ENCODE peak calls at places on chromosomes 13 and 19, in seven cellular contexts. One of them, this sample, is unnamed.

GRCh38 chr13:23599083-23599925 is 29.1 kb downstream of the TNFRSF19 start:
- DNase-seq in iPS-NIHi11: peak
- DNase-seq in pulmonary artery endothelial cell: no peak
- DNase-seq in HCT116: no peak
- DNase-seq in stimulated activated naive B cell treated with anti-CD40 and anti-IgM and Interleukin-4, amounts not matched to agents 10 μg/mL and 1 μg/mL and 100 μg/mL, for 72 hours: no peak
- DNase-seq in kidney glomerular epithelial cell: peak
- DNase-seq in EL: peak
- DNase-seq in this sample: no peak

GRCh38 chr13:20121154-20121515 is 39.7 kb downstream of the GJA3 start:
- DNase-seq in kidney glomerular epithelial cell: no peak
- DNase-seq in HCT116: no peak
- DNase-seq in stimulated activated naive B cell treated with anti-CD40 and anti-IgM and Interleukin-4, amounts not matched to agents 10 μg/mL and 1 μg/mL and 100 μg/mL, for 72 hours: no peak
- DNase-seq in iPS-NIHi11: no peak
- DNase-seq in EL: no peak
- DNase-seq in pulmonary artery endothelial cell: no peak
- DNase-seq in this sample: no peak

GRCh38 chr13:58906329-58907007 is 1257.3 kb downstream of the DIAPH3 start:
- DNase-seq in EL: no peak
- DNase-seq in iPS-NIHi11: no peak
- DNase-seq in kidney glomerular epithelial cell: no peak
- DNase-seq in stimulated activated naive B cell treated with anti-CD40 and anti-IgM and Interleukin-4, amounts not matched to agents 10 μg/mL and 1 μg/mL and 100 μg/mL, for 72 hours: no peak
- DNase-seq in pulmonary artery endothelial cell: no peak
- DNase-seq in HCT116: no peak
- DNase-seq in this sample: no peak

GRCh38 chr19:53103141-53103902 is at the start of gene ZNF160:
- DNase-seq in stimulated activated naive B cell treated with anti-CD40 and anti-IgM and Interleukin-4, amounts not matched to agents 10 μg/mL and 1 μg/mL and 100 μg/mL, for 72 hours: peak
- DNase-seq in kidney glomerular epithelial cell: peak
- DNase-seq in EL: peak
- DNase-seq in pulmonary artery endothelial cell: peak
- DNase-seq in HCT116: peak
- DNase-seq in iPS-NIHi11: peak
- DNase-seq in this sample: peak

GRCh38 chr13:33611016-33611805 is 206.7 kb upstream of the RFC3 start:
- DNase-seq in kidney glomerular epithelial cell: peak
- DNase-seq in stimulated activated naive B cell treated with anti-CD40 and anti-IgM and Interleukin-4, amounts not matched to agents 10 μg/mL and 1 μg/mL and 100 μg/mL, for 72 hours: no peak
- DNase-seq in EL: no peak
- DNase-seq in HCT116: no peak
- DNase-seq in pulmonary artery endothelial cell: peak
- DNase-seq in iPS-NIHi11: peak
- DNase-seq in this sample: peak

GRCh38 chr13:80132741-80133601 is 208.0 kb downstream of the SPRY2 start:
- DNase-seq in iPS-NIHi11: peak
- DNase-seq in stimulated activated naive B cell treated with anti-CD40 and anti-IgM and Interleukin-4, amounts not matched to agents 10 μg/mL and 1 μg/mL and 100 μg/mL, for 72 hours: no peak
- DNase-seq in HCT116: no peak
- DNase-seq in pulmonary artery endothelial cell: peak
- DNase-seq in EL: peak
- DNase-seq in kidney glomerular epithelial cell: peak
- DNase-seq in this sample: peak

GRCh38 chr13:93146584-93147292 is 79.9 kb upstream of the GPC6 start:
- DNase-seq in iPS-NIHi11: no peak
- DNase-seq in pulmonary artery endothelial cell: no peak
- DNase-seq in EL: peak
- DNase-seq in kidney glomerular epithelial cell: peak
- DNase-seq in HCT116: no peak
- DNase-seq in stimulated activated naive B cell treated with anti-CD40 and anti-IgM and Interleukin-4, amounts not matched to agents 10 μg/mL and 1 μg/mL and 100 μg/mL, for 72 hours: no peak
- DNase-seq in this sample: no peak

GRCh38 chr13:28316841-28317240 is 178.1 kb downstream of the FLT1 start:
- DNase-seq in pulmonary artery endothelial cell: no peak
- DNase-seq in iPS-NIHi11: no peak
- DNase-seq in stimulated activated naive B cell treated with anti-CD40 and anti-IgM and Interleukin-4, amounts not matched to agents 10 μg/mL and 1 μg/mL and 100 μg/mL, for 72 hours: peak
- DNase-seq in EL: no peak
- DNase-seq in kidney glomerular epithelial cell: no peak
- DNase-seq in HCT116: no peak
- DNase-seq in this sample: no peak

GRCh38 chr13:84609716-84610115 is 727.4 kb upstream of the SLITRK1 start:
- DNase-seq in HCT116: no peak
- DNase-seq in pulmonary artery endothelial cell: no peak
- DNase-seq in EL: peak
- DNase-seq in kidney glomerular epithelial cell: peak
- DNase-seq in iPS-NIHi11: no peak
- DNase-seq in stimulated activated naive B cell treated with anti-CD40 and anti-IgM and Interleukin-4, amounts not matched to agents 10 μg/mL and 1 μg/mL and 100 μg/mL, for 72 hours: no peak
- DNase-seq in this sample: no peak

GRCh38 chr19:47699360-47699917 is 13.8 kb upstream of the EHD2 start:
- DNase-seq in iPS-NIHi11: peak
- DNase-seq in kidney glomerular epithelial cell: peak
- DNase-seq in pulmonary artery endothelial cell: no peak
- DNase-seq in HCT116: no peak
- DNase-seq in stimulated activated naive B cell treated with anti-CD40 and anti-IgM and Interleukin-4, amounts not matched to agents 10 μg/mL and 1 μg/mL and 100 μg/mL, for 72 hours: peak
- DNase-seq in EL: peak
- DNase-seq in this sample: no peak

GRCh38 chr13:74629985-74630384 is 495.8 kb upstream of the KLF12 start:
- DNase-seq in iPS-NIHi11: no peak
- DNase-seq in HCT116: no peak
- DNase-seq in kidney glomerular epithelial cell: no peak
- DNase-seq in stimulated activated naive B cell treated with anti-CD40 and anti-IgM and Interleukin-4, amounts not matched to agents 10 μg/mL and 1 μg/mL and 100 μg/mL, for 72 hours: no peak
- DNase-seq in EL: no peak
- DNase-seq in pulmonary artery endothelial cell: no peak
- DNase-seq in this sample: no peak

GRCh38 chr19:13098291-13099072 is 4.2 kb downstream of the LYL1 start:
- DNase-seq in EL: peak
- DNase-seq in HCT116: no peak
- DNase-seq in kidney glomerular epithelial cell: no peak
- DNase-seq in stimulated activated naive B cell treated with anti-CD40 and anti-IgM and Interleukin-4, amounts not matched to agents 10 μg/mL and 1 μg/mL and 100 μg/mL, for 72 hours: peak
- DNase-seq in pulmonary artery endothelial cell: no peak
- DNase-seq in iPS-NIHi11: no peak
- DNase-seq in this sample: no peak

GRCh38 chr13:100671389-100672182 is 3.0 kb downstream of the TMTC4 start:
- DNase-seq in kidney glomerular epithelial cell: no peak
- DNase-seq in stimulated activated naive B cell treated with anti-CD40 and anti-IgM and Interleukin-4, amounts not matched to agents 10 μg/mL and 1 μg/mL and 100 μg/mL, for 72 hours: no peak
- DNase-seq in pulmonary artery endothelial cell: no peak
- DNase-seq in iPS-NIHi11: no peak
- DNase-seq in EL: no peak
- DNase-seq in HCT116: no peak
- DNase-seq in this sample: no peak

GRCh38 chr19:18416778-18417249 is 2.4 kb upstream of the SSBP4 start:
- DNase-seq in EL: peak
- DNase-seq in HCT116: no peak
- DNase-seq in kidney glomerular epithelial cell: peak
- DNase-seq in pulmonary artery endothelial cell: no peak
- DNase-seq in stimulated activated naive B cell treated with anti-CD40 and anti-IgM and Interleukin-4, amounts not matched to agents 10 μg/mL and 1 μg/mL and 100 μg/mL, for 72 hours: no peak
- DNase-seq in iPS-NIHi11: peak
- DNase-seq in this sample: peak

GRCh38 chr19:10800488-10800887 is 35.5 kb downstream of the TMED1 start:
- DNase-seq in stimulated activated naive B cell treated with anti-CD40 and anti-IgM and Interleukin-4, amounts not matched to agents 10 μg/mL and 1 μg/mL and 100 μg/mL, for 72 hours: no peak
- DNase-seq in EL: no peak
- DNase-seq in pulmonary artery endothelial cell: peak
- DNase-seq in kidney glomerular epithelial cell: no peak
- DNase-seq in iPS-NIHi11: no peak
- DNase-seq in HCT116: no peak
- DNase-seq in this sample: peak

GRCh38 chr13:79492313-79492798 is 11.4 kb downstream of the NDFIP2 start:
- DNase-seq in kidney glomerular epithelial cell: peak
- DNase-seq in EL: peak
- DNase-seq in pulmonary artery endothelial cell: no peak
- DNase-seq in iPS-NIHi11: no peak
- DNase-seq in stimulated activated naive B cell treated with anti-CD40 and anti-IgM and Interleukin-4, amounts not matched to agents 10 μg/mL and 1 μg/mL and 100 μg/mL, for 72 hours: no peak
- DNase-seq in HCT116: no peak
- DNase-seq in this sample: no peak

GRCh38 chr19:46355991-46356669 is 9.2 kb downstream of the PPP5C start:
- DNase-seq in kidney glomerular epithelial cell: no peak
- DNase-seq in iPS-NIHi11: no peak
- DNase-seq in HCT116: no peak
- DNase-seq in EL: no peak
- DNase-seq in stimulated activated naive B cell treated with anti-CD40 and anti-IgM and Interleukin-4, amounts not matched to agents 10 μg/mL and 1 μg/mL and 100 μg/mL, for 72 hours: no peak
- DNase-seq in pulmonary artery endothelial cell: no peak
- DNase-seq in this sample: no peak

GRCh38 chr13:73803997-73804396 is 330.2 kb downstream of the KLF12 start:
- DNase-seq in pulmonary artery endothelial cell: no peak
- DNase-seq in kidney glomerular epithelial cell: peak
- DNase-seq in EL: peak
- DNase-seq in iPS-NIHi11: no peak
- DNase-seq in stimulated activated naive B cell treated with anti-CD40 and anti-IgM and Interleukin-4, amounts not matched to agents 10 μg/mL and 1 μg/mL and 100 μg/mL, for 72 hours: no peak
- DNase-seq in HCT116: no peak
- DNase-seq in this sample: no peak

GRCh38 chr13:47170971-47171370 is 274.1 kb upstream of the HTR2A start:
- DNase-seq in HCT116: no peak
- DNase-seq in pulmonary artery endothelial cell: no peak
- DNase-seq in kidney glomerular epithelial cell: no peak
- DNase-seq in iPS-NIHi11: no peak
- DNase-seq in EL: no peak
- DNase-seq in stimulated activated naive B cell treated with anti-CD40 and anti-IgM and Interleukin-4, amounts not matched to agents 10 μg/mL and 1 μg/mL and 100 μg/mL, for 72 hours: no peak
- DNase-seq in this sample: no peak

GRCh38 chr19:10751109-10751972 is 33.5 kb downstream of the DNM2 start:
- DNase-seq in HCT116: no peak
- DNase-seq in kidney glomerular epithelial cell: no peak
- DNase-seq in EL: no peak
- DNase-seq in pulmonary artery endothelial cell: peak
- DNase-seq in stimulated activated naive B cell treated with anti-CD40 and anti-IgM and Interleukin-4, amounts not matched to agents 10 μg/mL and 1 μg/mL and 100 μg/mL, for 72 hours: no peak
- DNase-seq in iPS-NIHi11: no peak
- DNase-seq in this sample: peak

GRCh38 chr13:80297094-80297493 is 43.8 kb downstream of the SPRY2 start:
- DNase-seq in iPS-NIHi11: peak
- DNase-seq in stimulated activated naive B cell treated with anti-CD40 and anti-IgM and Interleukin-4, amounts not matched to agents 10 μg/mL and 1 μg/mL and 100 μg/mL, for 72 hours: no peak
- DNase-seq in EL: no peak
- DNase-seq in HCT116: no peak
- DNase-seq in kidney glomerular epithelial cell: no peak
- DNase-seq in pulmonary artery endothelial cell: no peak
- DNase-seq in this sample: no peak

GRCh38 chr19:664913-665443 is 2.0 kb upstream of the RNF126 start:
- DNase-seq in HCT116: peak
- DNase-seq in pulmonary artery endothelial cell: peak
- DNase-seq in kidney glomerular epithelial cell: peak
- DNase-seq in iPS-NIHi11: peak
- DNase-seq in stimulated activated naive B cell treated with anti-CD40 and anti-IgM and Interleukin-4, amounts not matched to agents 10 μg/mL and 1 μg/mL and 100 μg/mL, for 72 hours: peak
- DNase-seq in EL: peak
- DNase-seq in this sample: peak

GRCh38 chr19:14560776-14561108 is 11.1 kb downstream of the NDUFB7 start:
- DNase-seq in HCT116: no peak
- DNase-seq in stimulated activated naive B cell treated with anti-CD40 and anti-IgM and Interleukin-4, amounts not matched to agents 10 μg/mL and 1 μg/mL and 100 μg/mL, for 72 hours: no peak
- DNase-seq in iPS-NIHi11: no peak
- DNase-seq in kidney glomerular epithelial cell: no peak
- DNase-seq in EL: no peak
- DNase-seq in pulmonary artery endothelial cell: no peak
- DNase-seq in this sample: no peak

GRCh38 chr13:113935081-113935511 is 38.8 kb downstream of the C13orf46 start:
- DNase-seq in stimulated activated naive B cell treated with anti-CD40 and anti-IgM and Interleukin-4, amounts not matched to agents 10 μg/mL and 1 μg/mL and 100 μg/mL, for 72 hours: no peak
- DNase-seq in kidney glomerular epithelial cell: no peak
- DNase-seq in EL: no peak
- DNase-seq in pulmonary artery endothelial cell: no peak
- DNase-seq in iPS-NIHi11: peak
- DNase-seq in HCT116: no peak
- DNase-seq in this sample: no peak

GRCh38 chr19:2532252-2533071 is 56.5 kb downstream of the GADD45B start:
- DNase-seq in pulmonary artery endothelial cell: peak
- DNase-seq in iPS-NIHi11: no peak
- DNase-seq in EL: peak
- DNase-seq in kidney glomerular epithelial cell: peak
- DNase-seq in HCT116: peak
- DNase-seq in stimulated activated naive B cell treated with anti-CD40 and anti-IgM and Interleukin-4, amounts not matched to agents 10 μg/mL and 1 μg/mL and 100 μg/mL, for 72 hours: no peak
- DNase-seq in this sample: no peak

GRCh38 chr13:48790199-48790598 is 136.5 kb downstream of the CYSLTR2 start:
- DNase-seq in kidney glomerular epithelial cell: no peak
- DNase-seq in pulmonary artery endothelial cell: no peak
- DNase-seq in stimulated activated naive B cell treated with anti-CD40 and anti-IgM and Interleukin-4, amounts not matched to agents 10 μg/mL and 1 μg/mL and 100 μg/mL, for 72 hours: no peak
- DNase-seq in HCT116: no peak
- DNase-seq in EL: no peak
- DNase-seq in iPS-NIHi11: no peak
- DNase-seq in this sample: no peak

GRCh38 chr19:3275068-3275582 is 50.7 kb downstream of the CELF5 start:
- DNase-seq in iPS-NIHi11: peak
- DNase-seq in stimulated activated naive B cell treated with anti-CD40 and anti-IgM and Interleukin-4, amounts not matched to agents 10 μg/mL and 1 μg/mL and 100 μg/mL, for 72 hours: peak
- DNase-seq in pulmonary artery endothelial cell: no peak
- DNase-seq in EL: no peak
- DNase-seq in kidney glomerular epithelial cell: no peak
- DNase-seq in HCT116: peak
- DNase-seq in this sample: no peak

GRCh38 chr13:109226631-109227030 is 559.8 kb downstream of the IRS2 start:
- DNase-seq in EL: no peak
- DNase-seq in stimulated activated naive B cell treated with anti-CD40 and anti-IgM and Interleukin-4, amounts not matched to agents 10 μg/mL and 1 μg/mL and 100 μg/mL, for 72 hours: no peak
- DNase-seq in iPS-NIHi11: no peak
- DNase-seq in kidney glomerular epithelial cell: no peak
- DNase-seq in pulmonary artery endothelial cell: no peak
- DNase-seq in HCT116: no peak
- DNase-seq in this sample: no peak

GRCh38 chr13:41017744-41018582 is 1.2 kb downstream of the ELF1 start:
- DNase-seq in pulmonary artery endothelial cell: no peak
- DNase-seq in EL: no peak
- DNase-seq in HCT116: no peak
- DNase-seq in stimulated activated naive B cell treated with anti-CD40 and anti-IgM and Interleukin-4, amounts not matched to agents 10 μg/mL and 1 μg/mL and 100 μg/mL, for 72 hours: no peak
- DNase-seq in kidney glomerular epithelial cell: no peak
- DNase-seq in iPS-NIHi11: no peak
- DNase-seq in this sample: peak

GRCh38 chr13:30165791-30166190 is 141.6 kb downstream of the KATNAL1 start:
- DNase-seq in EL: no peak
- DNase-seq in iPS-NIHi11: no peak
- DNase-seq in pulmonary artery endothelial cell: no peak
- DNase-seq in stimulated activated naive B cell treated with anti-CD40 and anti-IgM and Interleukin-4, amounts not matched to agents 10 μg/mL and 1 μg/mL and 100 μg/mL, for 72 hours: no peak
- DNase-seq in HCT116: no peak
- DNase-seq in kidney glomerular epithelial cell: no peak
- DNase-seq in this sample: peak

GRCh38 chr13:48291730-48292129 is 11.8 kb upstream of the RB1 start:
- DNase-seq in kidney glomerular epithelial cell: no peak
- DNase-seq in pulmonary artery endothelial cell: no peak
- DNase-seq in EL: no peak
- DNase-seq in iPS-NIHi11: no peak
- DNase-seq in HCT116: no peak
- DNase-seq in stimulated activated naive B cell treated with anti-CD40 and anti-IgM and Interleukin-4, amounts not matched to agents 10 μg/mL and 1 μg/mL and 100 μg/mL, for 72 hours: no peak
- DNase-seq in this sample: no peak

This sample was measured in midbrain.